ENCODE peak calls at places on chromosomes 3 and 15, in five cellular contexts. One of them, this sample, is unnamed.

GRCh38 chr15:71634820-71635219 is 175.5 kb upstream of the NR2E3 start:
- DNase-seq in DMS153: peak
- DNase-seq in AML-193: no peak
- DNase-seq in endodermal cell: peak
- DNase-seq in central memory CD4-positive, alpha-beta T cell: no peak
- DNase-seq in this sample: no peak

GRCh38 chr3:120496278-120496975 is 45.6 kb upstream of the FSTL1 start:
- DNase-seq in DMS153: no peak
- DNase-seq in AML-193: no peak
- DNase-seq in endodermal cell: no peak
- DNase-seq in central memory CD4-positive, alpha-beta T cell: no peak
- DNase-seq in this sample: no peak

GRCh38 chr15:57373882-57374276 is 2.4 kb upstream of the CGNL1 start:
- DNase-seq in DMS153: no peak
- DNase-seq in AML-193: no peak
- DNase-seq in endodermal cell: no peak
- DNase-seq in central memory CD4-positive, alpha-beta T cell: no peak
- DNase-seq in this sample: no peak

GRCh38 chr3:59502806-59503205 is 453.0 kb upstream of the CFAP20DC start:
- DNase-seq in DMS153: no peak
- DNase-seq in AML-193: no peak
- DNase-seq in endodermal cell: no peak
- DNase-seq in central memory CD4-positive, alpha-beta T cell: no peak
- DNase-seq in this sample: no peak

GRCh38 chr3:94336076-94336741 is 273.3 kb downstream of the NSUN3 start:
- DNase-seq in DMS153: no peak
- DNase-seq in AML-193: peak
- DNase-seq in endodermal cell: peak
- DNase-seq in central memory CD4-positive, alpha-beta T cell: no peak
- DNase-seq in this sample: peak

GRCh38 chr3:57973715-57974477 is 34.3 kb upstream of the FLNB start:
- DNase-seq in DMS153: no peak
- DNase-seq in AML-193: no peak
- DNase-seq in endodermal cell: no peak
- DNase-seq in central memory CD4-positive, alpha-beta T cell: no peak
- DNase-seq in this sample: no peak

GRCh38 chr3:126102530-126102951 is 18.6 kb upstream of the SLC41A3 start:
- DNase-seq in DMS153: no peak
- DNase-seq in AML-193: no peak
- DNase-seq in endodermal cell: no peak
- DNase-seq in central memory CD4-positive, alpha-beta T cell: no peak
- DNase-seq in this sample: no peak

GRCh38 chr3:15064299-15064834 is 748 bp downstream of the MRPS25 start:
- DNase-seq in DMS153: no peak
- DNase-seq in AML-193: peak
- DNase-seq in endodermal cell: peak
- DNase-seq in central memory CD4-positive, alpha-beta T cell: peak
- DNase-seq in this sample: no peak

GRCh38 chr3:10747341-10747740 is 68.7 kb upstream of the SLC6A11 start:
- DNase-seq in DMS153: no peak
- DNase-seq in AML-193: no peak
- DNase-seq in endodermal cell: no peak
- DNase-seq in central memory CD4-positive, alpha-beta T cell: no peak
- DNase-seq in this sample: no peak

GRCh38 chr15:92843819-92844218 is 56.3 kb upstream of the CHD2 start:
- DNase-seq in DMS153: no peak
- DNase-seq in AML-193: no peak
- DNase-seq in endodermal cell: no peak
- DNase-seq in central memory CD4-positive, alpha-beta T cell: no peak
- DNase-seq in this sample: no peak

GRCh38 chr3:73086071-73086494 is 24.6 kb downstream of the EBLN2 start:
- DNase-seq in DMS153: no peak
- DNase-seq in AML-193: peak
- DNase-seq in endodermal cell: peak
- DNase-seq in central memory CD4-positive, alpha-beta T cell: peak
- DNase-seq in this sample: no peak

GRCh38 chr3:194905696-194906095 is 220.0 kb downstream of the FAM43A start:
- DNase-seq in DMS153: no peak
- DNase-seq in AML-193: no peak
- DNase-seq in endodermal cell: no peak
- DNase-seq in central memory CD4-positive, alpha-beta T cell: no peak
- DNase-seq in this sample: no peak

GRCh38 chr3:195128255-195129071 is 142.5 kb downstream of the XXYLT1 start:
- DNase-seq in DMS153: no peak
- DNase-seq in AML-193: no peak
- DNase-seq in endodermal cell: no peak
- DNase-seq in central memory CD4-positive, alpha-beta T cell: no peak
- DNase-seq in this sample: no peak

GRCh38 chr3:13005301-13005700 is 67.9 kb downstream of the IQSEC1 start:
- DNase-seq in DMS153: no peak
- DNase-seq in AML-193: no peak
- DNase-seq in endodermal cell: no peak
- DNase-seq in central memory CD4-positive, alpha-beta T cell: no peak
- DNase-seq in this sample: no peak

GRCh38 chr15:66042624-66043023 is 173.3 kb downstream of the RAB11A start:
- DNase-seq in DMS153: no peak
- DNase-seq in AML-193: no peak
- DNase-seq in endodermal cell: peak
- DNase-seq in central memory CD4-positive, alpha-beta T cell: no peak
- DNase-seq in this sample: no peak

GRCh38 chr3:179175358-179175757 is 27.2 kb downstream of the PIK3CA start:
- DNase-seq in DMS153: no peak
- DNase-seq in AML-193: no peak
- DNase-seq in endodermal cell: no peak
- DNase-seq in central memory CD4-positive, alpha-beta T cell: no peak
- DNase-seq in this sample: no peak

GRCh38 chr15:25846377-25846776 is 16.8 kb downstream of the ATP10A start:
- DNase-seq in DMS153: no peak
- DNase-seq in AML-193: no peak
- DNase-seq in endodermal cell: no peak
- DNase-seq in central memory CD4-positive, alpha-beta T cell: peak
- DNase-seq in this sample: no peak

GRCh38 chr3:166531730-166532129 is 694.5 kb upstream of the BCHE start:
- DNase-seq in DMS153: no peak
- DNase-seq in AML-193: no peak
- DNase-seq in endodermal cell: no peak
- DNase-seq in central memory CD4-positive, alpha-beta T cell: no peak
- DNase-seq in this sample: no peak

GRCh38 chr3:45329779-45330305 is 58.5 kb upstream of the LARS2 start:
- DNase-seq in DMS153: no peak
- DNase-seq in AML-193: no peak
- DNase-seq in endodermal cell: no peak
- DNase-seq in central memory CD4-positive, alpha-beta T cell: no peak
- DNase-seq in this sample: no peak

This sample was measured in LNCaP clone FGC.